ENCODE peak calls at places on chromosome 16, in six cellular contexts. S is germinal center; W is fibroblast of pulmonary artery; Z is right cardiac atrium; F is activated T-helper 9 cell treated with anti-CD3 and anti-CD28 coated beads, Interleukin-2, amount 50 U/mL, for 16 hours; Y is kidney tubule cell. X is an unnamed sample.
A peak's percentile ranks its signal among the peaks of the same experiment; 100 is the strongest.

GRCh38 chr16:4574919-4575705 is 19.0 kb downstream of the C16orf96 start:
- DNase-seq in S (no peak), W (no peak), Z (no peak), F (no peak), Y (no peak), X (no peak)

GRCh38 chr16:87926246-87927194 is 9.8 kb downstream of the CA5A start:
- DNase-seq in S (peak; percentile 61), W (no peak), Z (no peak), F (no peak), Y (no peak), X (no peak)

GRCh38 chr16:27446721-27447120 is 44.7 kb downstream of the IL21R start:
- DNase-seq in S (peak; percentile 46), W (no peak), Z (peak; percentile 56), F (peak; percentile 42), Y (no peak), X (no peak)

GRCh38 chr16:866252-866651 is 65.7 kb upstream of the GNG13 start:
- DNase-seq in S (no peak), W (no peak), Z (no peak), F (no peak), Y (no peak), X (no peak)

GRCh38 chr16:59126486-59126885 is 392.4 kb upstream of the GOT2 start:
- DNase-seq in S (no peak), W (no peak), Z (no peak), F (no peak), Y (no peak), X (peak; percentile 52)

GRCh38 chr16:35188288-35189155 is 1729.1 kb downstream of the TP53TG3F start:
- DNase-seq in S (no peak), W (no peak), Z (no peak), F (no peak), Y (no peak), X (no peak)

GRCh38 chr16:75483222-75483621 is 12.0 kb downstream of the CHST6 start:
- DNase-seq in S (no peak), W (no peak), Z (no peak), F (no peak), Y (peak; percentile 95), X (peak; percentile 92)

GRCh38 chr16:56953006-56953405 is 8.7 kb upstream of the CETP start:
- DNase-seq in S (no peak), W (no peak), Z (no peak), F (no peak), Y (no peak), X (no peak)

GRCh38 chr16:57538235-57538711 is 1.9 kb upstream of the CCDC102A start:
- DNase-seq in S (no peak), W (no peak), Z (peak; percentile 34), F (no peak), Y (no peak), X (no peak)

GRCh38 chr16:35391328-35391727 is 1931.9 kb downstream of the TP53TG3F start:
- DNase-seq in S (no peak), W (peak; percentile 37), Z (peak; percentile 72), F (no peak), Y (peak; percentile 62), X (peak; percentile 27)

GRCh38 chr16:31714899-31715504 is 158.6 kb upstream of the ZNF267 start:
- DNase-seq in S (no peak), W (no peak), Z (no peak), F (no peak), Y (peak; percentile 43), X (no peak)

GRCh38 chr16:87278191-87279093 is 38.8 kb downstream of the C16orf95 start:
- DNase-seq in S (peak; percentile 64), W (peak; percentile 87), Z (peak; percentile 91), F (no peak), Y (peak; percentile 76), X (peak; percentile 73)

GRCh38 chr16:68306633-68307032 is 4.1 kb downstream of the SLC7A6OS start:
- DNase-seq in S (no peak), W (no peak), Z (no peak), F (no peak), Y (no peak), X (no peak)

GRCh38 chr16:23948949-23949392 is 113.2 kb downstream of the PRKCB start:
- DNase-seq in S (no peak), W (no peak), Z (no peak), F (peak; percentile 20), Y (no peak), X (no peak)

GRCh38 chr16:54493594-54493993 is 207.0 kb upstream of the IRX3 start:
- DNase-seq in S (no peak), W (peak; percentile 21), Z (no peak), F (no peak), Y (no peak), X (peak; percentile 4)

GRCh38 chr16:4381072-4381934 is 9.7 kb downstream of the VASN start:
- DNase-seq in S (no peak), W (no peak), Z (peak; percentile 53), F (no peak), Y (peak; percentile 86), X (no peak)

GRCh38 chr16:85062728-85063336 is 35.2 kb downstream of the KIAA0513 start:
- DNase-seq in S (no peak), W (no peak), Z (peak; percentile 30), F (no peak), Y (no peak), X (no peak)

GRCh38 chr16:15482068-15482747 is 47.8 kb downstream of the BMERB1 start:
- DNase-seq in S (no peak), W (peak; percentile 95), Z (peak; percentile 61), F (no peak), Y (peak; percentile 99), X (peak; percentile 99)

GRCh38 chr16:88378401-88378800 is 4.4 kb upstream of the ZNF469 start:
- DNase-seq in S (no peak), W (no peak), Z (no peak), F (no peak), Y (no peak), X (no peak)

GRCh38 chr16:59047114-59047513 is 313.0 kb upstream of the GOT2 start:
- DNase-seq in S (no peak), W (no peak), Z (no peak), F (no peak), Y (no peak), X (peak; percentile 15)

GRCh38 chr16:68233085-68233834 is 2.7 kb downstream of the ESRP2 start:
- DNase-seq in S (no peak), W (no peak), Z (no peak), F (no peak), Y (no peak), X (no peak)

GRCh38 chr16:74271879-74272278 is 24.7 kb upstream of the PSMD7 start:
- DNase-seq in S (no peak), W (peak; percentile 17), Z (no peak), F (no peak), Y (peak; percentile 2), X (peak; percentile 22)

GRCh38 chr16:71954180-71954579 is 46.0 kb downstream of the PKD1L3 start:
- DNase-seq in S (no peak), W (no peak), Z (no peak), F (no peak), Y (no peak), X (no peak)

GRCh38 chr16:24013733-24014645 is 178.2 kb downstream of the PRKCB start:
- DNase-seq in S (peak; percentile 91), W (no peak), Z (no peak), F (peak; percentile 26), Y (no peak), X (no peak)

GRCh38 chr16:11314309-11314894 is 30.9 kb upstream of the RMI2 start:
- DNase-seq in S (no peak), W (no peak), Z (no peak), F (no peak), Y (no peak), X (no peak)

GRCh38 chr16:66266436-66267286 is 99.8 kb upstream of the CDH5 start:
- DNase-seq in S (no peak), W (peak; percentile 76), Z (peak; percentile 83), F (no peak), Y (no peak), X (no peak)

GRCh38 chr16:49713770-49714169 is 142.1 kb downstream of the ZNF423 start:
- DNase-seq in S (no peak), W (no peak), Z (peak; percentile 7), F (no peak), Y (no peak), X (no peak)

GRCh38 chr16:14378131-14378551 is 251.9 kb downstream of the PARN start:
- DNase-seq in S (no peak), W (peak; percentile 38), Z (no peak), F (no peak), Y (peak; percentile 28), X (peak; percentile 55)

GRCh38 chr16:53083123-53083522 is 28.3 kb downstream of the CHD9 start:
- DNase-seq in S (no peak), W (peak; percentile 42), Z (no peak), F (no peak), Y (no peak), X (no peak)

GRCh38 chr16:46730801-46731690 is 17.1 kb downstream of the MYLK3 start:
- DNase-seq in S (no peak), W (no peak), Z (no peak), F (no peak), Y (no peak), X (no peak)

GRCh38 chr16:11564046-11564926 is 22.4 kb downstream of the LITAF start:
- DNase-seq in S (no peak), W (no peak), Z (no peak), F (no peak), Y (no peak), X (no peak)

GRCh38 chr16:23941025-23941424 is 105.2 kb downstream of the PRKCB start:
- DNase-seq in S (no peak), W (no peak), Z (no peak), F (no peak), Y (no peak), X (no peak)

GRCh38 chr16:2083409-2083808 is 35.6 kb downstream of the TSC2 start:
- DNase-seq in S (no peak), W (no peak), Z (no peak), F (no peak), Y (no peak), X (no peak)

GRCh38 chr16:87824991-87825841 is 44.1 kb downstream of the SLC7A5 start:
- DNase-seq in S (no peak), W (no peak), Z (no peak), F (no peak), Y (no peak), X (no peak)

GRCh38 chr16:69859105-69859969 is 91.8 kb upstream of the CLEC18A start:
- DNase-seq in S (peak; percentile 18), W (no peak), Z (no peak), F (no peak), Y (peak; percentile 40), X (no peak)

GRCh38 chr16:50093607-50094570 is 28.1 kb downstream of the HEATR3 start:
- DNase-seq in S (no peak), W (no peak), Z (peak; percentile 79), F (no peak), Y (no peak), X (no peak)

GRCh38 chr16:29744541-29745101 is 1.2 kb downstream of the C16orf54 start:
- DNase-seq in S (no peak), W (no peak), Z (no peak), F (no peak), Y (no peak), X (no peak)

GRCh38 chr16:23420011-23420410 is 33.0 kb downstream of the COG7 start:
- DNase-seq in S (no peak), W (peak; percentile 41), Z (no peak), F (no peak), Y (no peak), X (no peak)

X was measured in M059J.